ENCODE peak calls at places on chromosome 18, in five cellular contexts. One of them, this sample, is unnamed. For H3K9me3, the result is how much of the 10 kb centered on the place peaks cover.

GRCh38 chr18:45666006-45666405 is 50.7 kb downstream of the SLC14A2 start:
- DNase-seq in transverse colon: no peak
- DNase-seq in SJSA1: no peak
- DNase-seq in CD8-positive, alpha-beta T cell: no peak
- DNase-seq in psoas muscle: no peak
- DNase-seq in this sample: no peak

GRCh38 chr18:74496508-74497307 is 545 bp downstream of the CNDP2 start:
- DNase-seq in transverse colon: peak
- DNase-seq in SJSA1: peak
- DNase-seq in CD8-positive, alpha-beta T cell: no peak
- DNase-seq in psoas muscle: peak
- DNase-seq in this sample: no peak

GRCh38 chr18:10249270-10249669 is 205.2 kb upstream of the APCDD1 start:
- DNase-seq in transverse colon: no peak
- DNase-seq in SJSA1: no peak
- DNase-seq in CD8-positive, alpha-beta T cell: no peak
- DNase-seq in psoas muscle: no peak
- DNase-seq in this sample: no peak

GRCh38 chr18:63220903-63221302 is 98.7 kb downstream of the BCL2 start:
- DNase-seq in transverse colon: no peak
- DNase-seq in SJSA1: no peak
- DNase-seq in CD8-positive, alpha-beta T cell: no peak
- DNase-seq in psoas muscle: no peak
- DNase-seq in this sample: no peak

GRCh38 chr18:62399781-62400308 is 74.7 kb downstream of the TNFRSF11A start:
- DNase-seq in transverse colon: peak
- DNase-seq in SJSA1: no peak
- DNase-seq in CD8-positive, alpha-beta T cell: no peak
- DNase-seq in psoas muscle: no peak
- DNase-seq in this sample: no peak

GRCh38 chr18:79068299-79068945 is 772 bp upstream of the ATP9B start:
- DNase-seq in transverse colon: no peak
- DNase-seq in SJSA1: no peak
- DNase-seq in CD8-positive, alpha-beta T cell: no peak
- DNase-seq in psoas muscle: no peak
- DNase-seq in this sample: peak

GRCh38 chr18:28584726-28585125 is 407.8 kb upstream of the CDH2 start:
- DNase-seq in transverse colon: no peak
- DNase-seq in SJSA1: no peak
- DNase-seq in CD8-positive, alpha-beta T cell: no peak
- DNase-seq in psoas muscle: no peak
- DNase-seq in this sample: no peak

GRCh38 chr18:2526320-2526719 is 45.0 kb downstream of the METTL4 start:
- DNase-seq in transverse colon: no peak
- DNase-seq in SJSA1: no peak
- DNase-seq in CD8-positive, alpha-beta T cell: no peak
- DNase-seq in psoas muscle: no peak
- DNase-seq in this sample: no peak

GRCh38 chr18:59303006-59303405 is 15.4 kb downstream of the CPLX4 start:
- DNase-seq in transverse colon: no peak
- DNase-seq in SJSA1: no peak
- DNase-seq in CD8-positive, alpha-beta T cell: no peak
- DNase-seq in psoas muscle: no peak
- DNase-seq in this sample: no peak

GRCh38 chr18:48774941-48775340 is 175.8 kb downstream of the SMAD7 start:
- DNase-seq in transverse colon: no peak
- DNase-seq in SJSA1: no peak
- DNase-seq in CD8-positive, alpha-beta T cell: no peak
- DNase-seq in psoas muscle: no peak
- DNase-seq in this sample: no peak

GRCh38 chr18:45384137-45384998 is 230.9 kb upstream of the SLC14A2 start:
- DNase-seq in transverse colon: peak
- DNase-seq in SJSA1: peak
- DNase-seq in CD8-positive, alpha-beta T cell: peak
- DNase-seq in psoas muscle: peak
- DNase-seq in this sample: no peak

GRCh38 chr18:75070625-75071483 is 138.1 kb downstream of the PTGR3 start:
- DNase-seq in transverse colon: peak
- DNase-seq in SJSA1: no peak
- DNase-seq in CD8-positive, alpha-beta T cell: peak
- DNase-seq in psoas muscle: no peak
- DNase-seq in this sample: peak

GRCh38 chr18:34809697-34810096 is 99.6 kb downstream of the DTNA start:
- DNase-seq in transverse colon: peak
- DNase-seq in SJSA1: peak
- DNase-seq in CD8-positive, alpha-beta T cell: no peak
- DNase-seq in psoas muscle: peak
- DNase-seq in this sample: no peak

GRCh38 chr18:76783786-76784484 is 38.4 kb upstream of the ZNF236 start:
- DNase-seq in transverse colon: no peak
- DNase-seq in SJSA1: no peak
- DNase-seq in CD8-positive, alpha-beta T cell: no peak
- DNase-seq in psoas muscle: no peak
- DNase-seq in this sample: no peak

GRCh38 chr18:14104906-14105748 is 27.1 kb downstream of the ZNF519 start:
- DNase-seq in transverse colon: no peak
- DNase-seq in SJSA1: no peak
- DNase-seq in CD8-positive, alpha-beta T cell: no peak
- DNase-seq in psoas muscle: no peak
- DNase-seq in this sample: no peak
- H3K9me3 ChIP-seq in transverse colon: under half
- H3K9me3 ChIP-seq in SJSA1: under half
- H3K9me3 ChIP-seq in CD8-positive, alpha-beta T cell: under half
- H3K9me3 ChIP-seq in psoas muscle: under half
- H3K9me3 ChIP-seq in this sample: under half

DNA sequence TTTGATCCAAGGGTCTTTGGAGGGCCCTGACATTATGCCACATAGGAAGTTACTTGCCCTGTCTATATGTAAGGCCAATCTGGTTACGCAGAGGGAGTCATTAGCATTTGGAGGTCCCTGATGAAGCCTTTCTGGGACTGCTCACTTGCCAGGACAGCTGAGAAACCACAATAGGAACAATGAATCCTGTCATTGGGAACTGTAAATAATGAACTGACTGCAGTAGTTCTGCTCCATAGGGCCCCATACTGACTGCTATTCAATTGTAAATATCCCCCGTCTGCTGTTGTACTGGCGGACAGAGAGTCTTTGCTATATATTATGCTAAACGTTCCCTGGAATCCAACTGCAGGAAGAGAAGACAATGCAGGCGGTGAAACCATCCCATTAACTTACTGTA is 149.4 kb upstream of the DCC start:
- DNase-seq in transverse colon: no peak
- DNase-seq in SJSA1: no peak
- DNase-seq in CD8-positive, alpha-beta T cell: no peak
- DNase-seq in psoas muscle: no peak
- DNase-seq in this sample: no peak
- H3K9me3 ChIP-seq in transverse colon: under half
- H3K9me3 ChIP-seq in SJSA1: under half
- H3K9me3 ChIP-seq in CD8-positive, alpha-beta T cell: under half
- H3K9me3 ChIP-seq in psoas muscle: under half
- H3K9me3 ChIP-seq in this sample: under half

GRCh38 chr18:70513502-70514171 is 224.8 kb downstream of the SOCS6 start:
- DNase-seq in transverse colon: no peak
- DNase-seq in SJSA1: no peak
- DNase-seq in CD8-positive, alpha-beta T cell: no peak
- DNase-seq in psoas muscle: no peak
- DNase-seq in this sample: no peak
- H3K9me3 ChIP-seq in transverse colon: under half
- H3K9me3 ChIP-seq in SJSA1: under half
- H3K9me3 ChIP-seq in CD8-positive, alpha-beta T cell: under half
- H3K9me3 ChIP-seq in psoas muscle: under half
- H3K9me3 ChIP-seq in this sample: under half

GRCh38 chr18:23879544-23879943 is 135.0 kb upstream of the TTC39C start:
- DNase-seq in transverse colon: no peak
- DNase-seq in SJSA1: no peak
- DNase-seq in CD8-positive, alpha-beta T cell: no peak
- DNase-seq in psoas muscle: no peak
- DNase-seq in this sample: no peak
- H3K9me3 ChIP-seq in transverse colon: under half
- H3K9me3 ChIP-seq in SJSA1: under half
- H3K9me3 ChIP-seq in CD8-positive, alpha-beta T cell: under half
- H3K9me3 ChIP-seq in psoas muscle: under half
- H3K9me3 ChIP-seq in this sample: under half

DNA sequence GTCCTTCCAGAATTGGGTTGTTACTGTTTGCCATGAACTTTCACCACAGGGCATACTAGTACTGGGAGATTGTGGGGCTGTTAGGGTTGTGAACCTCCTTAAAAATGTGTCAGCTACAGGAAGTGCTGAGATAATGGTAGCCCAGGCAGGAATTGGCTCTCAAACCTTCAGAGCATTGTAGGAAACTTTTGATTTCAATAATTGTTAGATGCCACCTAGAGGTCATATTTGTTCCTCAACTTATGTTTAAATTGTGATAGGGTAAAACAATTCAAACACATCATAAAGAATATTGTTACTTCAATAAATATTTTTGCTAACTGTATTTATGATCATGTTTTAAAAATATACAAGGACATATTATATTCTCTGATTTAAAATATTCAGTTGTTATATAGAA is 594.6 kb downstream of the ADCYAP1 start:
- DNase-seq in transverse colon: no peak
- DNase-seq in SJSA1: no peak
- DNase-seq in CD8-positive, alpha-beta T cell: no peak
- DNase-seq in psoas muscle: no peak
- DNase-seq in this sample: no peak
- H3K9me3 ChIP-seq in transverse colon: under half
- H3K9me3 ChIP-seq in SJSA1: under half
- H3K9me3 ChIP-seq in CD8-positive, alpha-beta T cell: under half
- H3K9me3 ChIP-seq in psoas muscle: under half
- H3K9me3 ChIP-seq in this sample: under half

GRCh38 chr18:37019157-37019571 is 190.2 kb downstream of the KIAA1328 start:
- DNase-seq in transverse colon: no peak
- DNase-seq in SJSA1: no peak
- DNase-seq in CD8-positive, alpha-beta T cell: no peak
- DNase-seq in psoas muscle: no peak
- DNase-seq in this sample: no peak
- H3K9me3 ChIP-seq in transverse colon: under half
- H3K9me3 ChIP-seq in SJSA1: under half
- H3K9me3 ChIP-seq in CD8-positive, alpha-beta T cell: under half
- H3K9me3 ChIP-seq in psoas muscle: under half
- H3K9me3 ChIP-seq in this sample: under half

GRCh38 chr18:72941001-72941400 is 73.2 kb upstream of the NETO1 start:
- DNase-seq in transverse colon: no peak
- DNase-seq in SJSA1: no peak
- DNase-seq in CD8-positive, alpha-beta T cell: no peak
- DNase-seq in psoas muscle: no peak
- DNase-seq in this sample: no peak

GRCh38 chr18:72935744-72936143 is 68.0 kb upstream of the NETO1 start:
- DNase-seq in transverse colon: no peak
- DNase-seq in SJSA1: no peak
- DNase-seq in CD8-positive, alpha-beta T cell: no peak
- DNase-seq in psoas muscle: no peak
- DNase-seq in this sample: no peak

GRCh38 chr18:72942766-72943165 is 75.0 kb upstream of the NETO1 start:
- DNase-seq in transverse colon: no peak
- DNase-seq in SJSA1: no peak
- DNase-seq in CD8-positive, alpha-beta T cell: no peak
- DNase-seq in psoas muscle: no peak
- DNase-seq in this sample: no peak

GRCh38 chr18:72940509-72940908 is 72.7 kb upstream of the NETO1 start:
- DNase-seq in transverse colon: no peak
- DNase-seq in SJSA1: no peak
- DNase-seq in CD8-positive, alpha-beta T cell: no peak
- DNase-seq in psoas muscle: no peak
- DNase-seq in this sample: no peak
- H3K9me3 ChIP-seq in transverse colon: under half
- H3K9me3 ChIP-seq in SJSA1: under half
- H3K9me3 ChIP-seq in CD8-positive, alpha-beta T cell: under half
- H3K9me3 ChIP-seq in psoas muscle: under half
- H3K9me3 ChIP-seq in this sample: under half

DNA sequence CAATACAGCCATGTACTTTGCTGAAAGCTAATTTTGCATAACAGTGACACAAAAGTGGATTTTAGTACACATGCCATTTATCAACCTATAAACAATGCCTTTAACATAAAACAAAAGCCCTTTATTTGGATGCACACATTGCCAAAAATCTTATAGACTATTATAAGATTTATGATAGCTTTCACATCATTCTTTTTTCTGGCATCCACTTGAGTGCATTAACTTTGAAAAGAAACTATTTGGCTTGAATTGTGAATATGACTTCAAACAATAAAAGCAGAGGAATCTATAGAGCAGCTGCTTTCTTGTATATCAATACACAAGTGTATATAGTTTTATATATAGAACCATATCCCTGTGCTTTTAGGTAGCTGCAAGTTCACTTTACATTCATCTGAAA is 577.4 kb downstream of the CBLN2 start:
- DNase-seq in transverse colon: no peak
- DNase-seq in SJSA1: no peak
- DNase-seq in CD8-positive, alpha-beta T cell: no peak
- DNase-seq in psoas muscle: no peak
- DNase-seq in this sample: no peak
- H3K9me3 ChIP-seq in transverse colon: under half
- H3K9me3 ChIP-seq in SJSA1: under half
- H3K9me3 ChIP-seq in CD8-positive, alpha-beta T cell: under half
- H3K9me3 ChIP-seq in psoas muscle: under half
- H3K9me3 ChIP-seq in this sample: under half

GRCh38 chr18:80129672-80130367 is 20.8 kb downstream of the ADNP2 start:
- DNase-seq in transverse colon: no peak
- DNase-seq in SJSA1: no peak
- DNase-seq in CD8-positive, alpha-beta T cell: no peak
- DNase-seq in psoas muscle: no peak
- DNase-seq in this sample: no peak

GRCh38 chr18:80130555-80130954 is 21.5 kb downstream of the ADNP2 start:
- DNase-seq in transverse colon: no peak
- DNase-seq in SJSA1: no peak
- DNase-seq in CD8-positive, alpha-beta T cell: no peak
- DNase-seq in psoas muscle: no peak
- DNase-seq in this sample: peak

GRCh38 chr18:80135136-80135535 is 26.1 kb downstream of the ADNP2 start:
- DNase-seq in transverse colon: no peak
- DNase-seq in SJSA1: no peak
- DNase-seq in CD8-positive, alpha-beta T cell: no peak
- DNase-seq in psoas muscle: no peak
- DNase-seq in this sample: no peak

GRCh38 chr18:80133124-80133523 is 24.1 kb downstream of the ADNP2 start:
- DNase-seq in transverse colon: no peak
- DNase-seq in SJSA1: no peak
- DNase-seq in CD8-positive, alpha-beta T cell: no peak
- DNase-seq in psoas muscle: no peak
- DNase-seq in this sample: no peak

GRCh38 chr18:80132196-80132812 is 23.2 kb downstream of the ADNP2 start:
- DNase-seq in transverse colon: no peak
- DNase-seq in SJSA1: no peak
- DNase-seq in CD8-positive, alpha-beta T cell: no peak
- DNase-seq in psoas muscle: no peak
- DNase-seq in this sample: no peak
- H3K9me3 ChIP-seq in transverse colon: under half
- H3K9me3 ChIP-seq in SJSA1: under half
- H3K9me3 ChIP-seq in CD8-positive, alpha-beta T cell: under half
- H3K9me3 ChIP-seq in psoas muscle: under half
- H3K9me3 ChIP-seq in this sample: under half

This sample was measured in CD8-positive, alpha-beta memory T cell.